ENCODE peak calls at places on chromosome 19, in five cellular contexts. B, E, C, Q and M are unnamed samples.

GRCh38 chr19:39412100-39412866 is at the start of gene PLEKHG2:
- DNase-seq in B (peak), E (peak), C (peak), Q (peak), M (peak)

GRCh38 chr19:42069619-42070293 is at the start of gene GRIK5:
- DNase-seq in B (no peak), E (no peak), C (no peak), Q (no peak), M (no peak)

GRCh38 chr19:16615788-16616187 is 12.2 kb downstream of the MED26 start:
- DNase-seq in B (no peak), E (no peak), C (no peak), Q (no peak), M (no peak)

GRCh38 chr19:11102944-11103343 is 13.7 kb downstream of the LDLR start:
- DNase-seq in B (no peak), E (no peak), C (no peak), Q (no peak), M (no peak)

GRCh38 chr19:19113040-19113541 is 25.2 kb downstream of the TMEM161A start:
- DNase-seq in B (no peak), E (peak), C (no peak), Q (no peak), M (no peak)

GRCh38 chr19:17479325-17479791 is 9.0 kb downstream of the SLC27A1 start:
- DNase-seq in B (no peak), E (peak), C (no peak), Q (no peak), M (no peak)

GRCh38 chr19:48968179-48968661 is 3.1 kb downstream of the FTL start:
- DNase-seq in B (no peak), E (peak), C (no peak), Q (no peak), M (peak)

GRCh38 chr19:45161715-45162463 is 1.1 kb upstream of the NKPD1 start:
- DNase-seq in B (no peak), E (peak), C (no peak), Q (no peak), M (peak)

GRCh38 chr19:15200575-15201364 is at the start of gene NOTCH3:
- DNase-seq in B (no peak), E (no peak), C (no peak), Q (no peak), M (no peak)

GRCh38 chr19:32256341-32256975 is 89.0 kb upstream of the ZNF507 start:
- DNase-seq in B (no peak), E (no peak), C (no peak), Q (no peak), M (no peak)

GRCh38 chr19:18167975-18168645 is 5.5 kb upstream of the IFI30 start:
- DNase-seq in B (peak), E (peak), C (peak), Q (peak), M (peak)

GRCh38 chr19:58570770-58571574 is 2.2 kb downstream of the MZF1 start:
- DNase-seq in B (no peak), E (no peak), C (no peak), Q (no peak), M (no peak)

GRCh38 chr19:18417250-18418033 is 1.8 kb upstream of the SSBP4 start:
- DNase-seq in B (no peak), E (peak), C (peak), Q (no peak), M (peak)

GRCh38 chr19:18269336-18269735 is 4.9 kb downstream of the IQCN start:
- DNase-seq in B (no peak), E (no peak), C (no peak), Q (no peak), M (no peak)